ENCODE peak calls at places on chromosomes 5 and 9, in eight cellular contexts. X is A549, R is transverse colon, A is tibial nerve, G is SK-N-SH, B is sigmoid colon, Y is ovary, H is suprapubic skin. V is an unnamed sample.

GRCh38 chr5:158802941-158803341 is 296.8 kb downstream of the EBF1 start:
- DNase-seq in B (no peak), G (no peak), H (no peak), X (no peak), Y (no peak), R (no peak), A (no peak), V (no peak)

GRCh38 chr9:372143-372542 is 157.5 kb downstream of the DOCK8 start:
- DNase-seq in G (no peak), R (no peak), Y (no peak), H (no peak), A (no peak), X (no peak), B (no peak), V (no peak)

GRCh38 chr9:96331236-96331947 is 29.4 kb upstream of the HSD17B3 start:
- DNase-seq in X (no peak), G (no peak), A (no peak), H (no peak), R (no peak), B (no peak), Y (no peak), V (no peak)

GRCh38 chr9:88691096-88691495 is 156.1 kb downstream of the NXNL2 start:
- DNase-seq in X (no peak), H (no peak), Y (no peak), R (no peak), A (no peak), B (no peak), G (no peak), V (no peak)

GRCh38 chr5:159337291-159337974 is 7.1 kb upstream of the IL12B start:
- DNase-seq in H (no peak), G (no peak), B (no peak), X (peak), Y (no peak), R (no peak), A (no peak), V (peak)

GRCh38 chr9:27353405-27354229 is 56.7 kb upstream of the EQTN start:
- DNase-seq in B (no peak), H (no peak), R (no peak), Y (no peak), X (no peak), A (no peak), G (peak), V (no peak)

GRCh38 chr5:179221877-179222220 is 123.4 kb downstream of the ADAMTS2 start:
- DNase-seq in A (no peak), R (no peak), G (no peak), X (no peak), B (no peak), H (no peak), Y (no peak), V (no peak)

GRCh38 chr9:134366223-134367031 is 40.2 kb downstream of the RXRA start:
- DNase-seq in X (peak), B (peak), Y (peak), G (peak), A (peak), R (peak), H (peak), V (peak)

GRCh38 chr5:180315762-180316212 is 23.9 kb upstream of the MAPK9 start:
- DNase-seq in Y (no peak), H (no peak), B (no peak), R (peak), G (peak), A (peak), X (peak), V (no peak)

GRCh38 chr5:107743357-107744000 is 72.7 kb upstream of the EFNA5 start:
- DNase-seq in G (no peak), X (peak), Y (no peak), A (no peak), B (no peak), H (no peak), R (no peak), V (no peak)
- TF ChIP-seq EP300 in G (no peak), X (no peak), Y (no peak), A (no peak), B (no peak), H (no peak), R (no peak), V (no peak)

GRCh38 chr5:14326035-14326909 is 183.1 kb downstream of the TRIO start:
- DNase-seq in Y (no peak), R (no peak), H (no peak), A (no peak), X (peak), G (peak), B (no peak), V (no peak)
- TF ChIP-seq CTCF in Y (no peak), R (no peak), H (no peak), A (no peak), X (no peak), G (peak), B (no peak), V (peak)

GRCh38 chr9:77843088-77843985 is 188.3 kb downstream of the GNAQ start:
- DNase-seq in R (no peak), Y (no peak), X (no peak), B (no peak), A (no peak), G (no peak), H (no peak), V (no peak)

GRCh38 chr9:77841739-77842386 is 189.7 kb downstream of the GNAQ start:
- DNase-seq in B (no peak), G (no peak), A (no peak), Y (no peak), H (no peak), R (no peak), X (peak), V (no peak)

GRCh38 chr9:77834898-77835505 is 186.9 kb upstream of the GNA14 start:
- DNase-seq in X (no peak), G (no peak), R (no peak), H (no peak), Y (no peak), B (no peak), A (no peak), V (no peak)

GRCh38 chr9:77839459-77840140 is 191.5 kb upstream of the GNA14 start:
- DNase-seq in A (no peak), Y (no peak), G (no peak), X (peak), R (no peak), B (no peak), H (no peak), V (no peak)

GRCh38 chr9:77838986-77839385 is 190.9 kb upstream of the GNA14 start:
- DNase-seq in B (no peak), X (no peak), R (no peak), A (no peak), H (no peak), G (no peak), Y (no peak), V (no peak)
- H3K27ac ChIP-seq in B (peak), X (peak), R (peak), A (no peak), H (no peak), G (peak), Y (no peak), V (no peak)

DNA sequence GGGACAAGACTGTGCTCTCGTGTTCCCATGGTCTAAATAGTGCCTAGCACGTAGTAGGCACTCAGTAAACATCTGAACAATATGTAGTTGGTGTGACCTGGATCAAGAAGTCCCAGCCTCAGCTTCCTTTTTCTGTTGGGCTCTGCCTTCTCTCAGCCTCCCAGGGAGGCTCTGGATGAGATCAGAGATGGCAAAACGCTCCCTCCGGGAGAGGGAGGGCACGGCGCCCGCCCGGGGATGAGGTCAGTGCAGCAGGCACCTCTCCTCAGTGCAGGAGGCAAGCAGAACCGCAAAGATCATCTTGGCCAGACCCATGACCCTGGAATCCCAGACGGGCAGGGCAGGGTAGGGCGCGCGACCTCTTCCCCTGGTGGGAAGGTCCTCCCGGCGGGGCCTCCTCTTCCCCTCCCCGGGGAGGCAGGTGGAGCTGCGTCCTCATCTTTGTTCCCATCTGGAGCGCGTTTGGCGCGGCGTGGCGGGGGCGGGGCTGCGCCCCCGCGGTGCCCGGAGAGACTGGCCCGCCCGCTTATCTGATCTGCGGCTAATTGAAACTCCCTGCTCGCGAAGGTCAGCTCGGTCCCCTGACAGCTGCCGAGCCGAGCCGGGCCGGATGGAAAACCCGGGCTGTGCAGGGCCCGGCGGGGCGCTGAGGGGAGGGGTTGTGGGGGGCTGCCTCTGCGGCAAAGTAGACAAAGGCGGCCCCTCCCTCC is 60.9 kb downstream of the CXXC5 start:
- DNase-seq in B (peak), X (peak), H (no peak), A (no peak), R (peak), G (peak), Y (no peak), V (no peak)
- TF ChIP-seq EP300 in B (no peak), X (no peak), H (no peak), A (peak), R (no peak), G (peak), Y (no peak), V (no peak)

GRCh38 chr9:91884153-91884552 is 65.9 kb downstream of the ROR2 start:
- DNase-seq in B (no peak), X (no peak), A (no peak), H (no peak), Y (no peak), R (no peak), G (no peak), V (no peak)

GRCh38 chr9:91880378-91880972 is 69.6 kb downstream of the ROR2 start:
- DNase-seq in B (no peak), Y (peak), G (no peak), A (no peak), R (no peak), H (no peak), X (no peak), V (no peak)

GRCh38 chr9:91883503-91883902 is 66.5 kb downstream of the ROR2 start:
- DNase-seq in X (no peak), Y (no peak), H (no peak), G (no peak), B (no peak), A (no peak), R (no peak), V (no peak)

GRCh38 chr9:91884746-91885687 is 65.0 kb downstream of the ROR2 start:
- DNase-seq in R (no peak), X (no peak), H (no peak), A (no peak), Y (no peak), B (no peak), G (no peak), V (no peak)

DNA sequence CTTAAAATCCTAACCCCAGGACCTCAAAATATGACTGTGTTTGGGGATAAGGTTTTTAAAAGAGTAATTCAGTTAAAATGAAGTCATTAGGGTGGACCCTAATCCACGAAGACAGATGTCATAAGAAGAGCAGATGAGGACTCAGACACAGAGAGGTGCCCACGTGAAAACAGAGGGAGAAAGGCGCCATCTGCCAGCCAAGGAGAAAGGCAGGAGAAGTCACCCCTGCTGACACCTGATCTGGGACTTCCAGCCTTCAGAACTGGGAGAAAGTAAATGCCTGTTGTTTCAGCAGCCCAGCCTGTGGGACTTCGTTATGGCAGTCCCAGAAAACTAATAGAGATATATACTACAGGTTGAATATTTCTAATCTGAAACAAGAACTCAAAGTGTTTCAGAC is 67.4 kb downstream of the ROR2 start:
- DNase-seq in H (no peak), Y (no peak), R (no peak), B (no peak), X (no peak), A (no peak), G (no peak), V (no peak)
- TF ChIP-seq CTCF in H (no peak), Y (no peak), R (no peak), B (no peak), X (no peak), A (no peak), G (no peak), V (no peak)

GRCh38 chr5:59357421-59357977 is 536.0 kb downstream of the PDE4D start:
- DNase-seq in R (no peak), B (no peak), H (no peak), G (no peak), A (no peak), X (peak), Y (no peak), V (no peak)

GRCh38 chr5:59358005-59358404 is 535.5 kb downstream of the PDE4D start:
- DNase-seq in Y (no peak), X (no peak), H (no peak), G (no peak), R (no peak), B (no peak), A (no peak), V (no peak)

GRCh38 chr5:59358497-59358896 is 535.0 kb downstream of the PDE4D start:
- DNase-seq in Y (peak), H (no peak), G (peak), B (peak), A (no peak), R (no peak), X (peak), V (no peak)

GRCh38 chr5:59354811-59355210 is 538.7 kb downstream of the PDE4D start:
- DNase-seq in R (no peak), Y (no peak), X (no peak), H (no peak), B (no peak), A (no peak), G (no peak), V (no peak)

DNA sequence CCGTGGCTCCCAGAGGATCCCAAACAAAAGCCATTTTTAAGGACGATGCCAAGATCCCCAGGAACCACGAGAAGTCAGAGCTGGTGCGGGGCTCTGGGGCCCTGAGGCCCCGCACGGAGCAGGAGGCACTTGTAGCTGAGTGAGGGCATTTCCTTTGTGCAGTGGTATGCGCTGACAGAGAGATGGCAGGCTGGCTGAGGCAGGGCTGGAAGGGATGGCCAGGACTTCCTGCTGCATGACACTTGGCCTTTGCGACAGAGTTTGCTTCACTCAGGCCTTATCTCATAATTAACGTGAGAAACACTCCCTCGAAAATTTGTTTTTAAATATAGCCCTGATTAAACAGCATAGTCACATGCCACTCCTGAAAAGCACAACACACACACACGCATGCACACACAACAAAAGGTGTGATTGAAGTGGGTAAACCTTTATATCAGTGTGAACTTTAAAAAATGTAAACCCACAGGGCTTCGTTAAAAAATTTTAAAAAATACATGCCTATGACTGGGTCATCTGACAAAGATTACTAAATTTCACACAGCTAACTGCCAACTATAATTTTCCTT is 536.6 kb downstream of the PDE4D start:
- DNase-seq in B (peak), A (no peak), G (no peak), X (peak), Y (no peak), H (no peak), R (no peak), V (no peak)
- H3K27ac ChIP-seq in B (peak), A (no peak), G (no peak), X (peak), Y (no peak), H (no peak), R (peak), V (peak)

GRCh38 chr5:82308416-82308815 is 30.3 kb upstream of the RPS23 start:
- DNase-seq in A (no peak), B (no peak), H (no peak), Y (no peak), R (no peak), X (no peak), G (no peak), V (no peak)

GRCh38 chr5:82308997-82309670 is 31.0 kb upstream of the RPS23 start:
- DNase-seq in X (no peak), H (no peak), Y (no peak), B (no peak), A (no peak), G (no peak), R (no peak), V (no peak)

GRCh38 chr5:82306151-82306550 is 28.0 kb upstream of the RPS23 start:
- DNase-seq in B (no peak), H (no peak), R (no peak), A (no peak), Y (no peak), X (no peak), G (no peak), V (no peak)

GRCh38 chr5:82312373-82312856 is 34.3 kb upstream of the RPS23 start:
- DNase-seq in A (peak), X (peak), Y (peak), B (peak), H (peak), G (peak), R (peak), V (no peak)

DNA sequence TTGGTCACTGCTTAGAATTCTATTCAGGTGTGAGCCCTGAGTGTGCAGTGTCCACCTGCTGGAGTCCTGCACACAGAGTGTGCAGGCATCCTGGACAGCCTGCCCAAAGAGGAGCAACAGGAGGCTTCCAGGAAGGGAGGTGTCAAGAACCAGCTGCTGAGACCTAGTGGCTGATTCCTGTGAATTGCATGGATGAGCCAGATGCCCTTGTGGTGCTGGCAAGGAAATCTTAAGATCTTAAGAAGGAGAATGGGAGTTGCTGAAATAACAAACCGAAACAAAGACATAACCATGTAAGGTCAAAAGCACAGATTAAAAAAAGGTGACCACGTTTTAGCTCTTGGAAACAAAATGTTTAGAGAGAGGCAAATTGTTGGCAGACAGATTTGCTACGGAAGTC is 29.3 kb upstream of the RPS23 start:
- DNase-seq in A (no peak), R (no peak), B (no peak), Y (no peak), X (no peak), G (no peak), H (no peak), V (no peak)
- TF ChIP-seq EP300 in A (no peak), R (no peak), B (no peak), Y (no peak), X (no peak), G (no peak), H (no peak), V (no peak)

GRCh38 chr5:169116961-169117461 is 183.9 kb downstream of the SLIT3 start:
- DNase-seq in B (no peak), H (no peak), G (no peak), R (no peak), A (no peak), X (peak), Y (no peak), V (no peak)
- TF ChIP-seq CTCF in B (no peak), H (no peak), G (no peak), R (no peak), A (no peak), X (no peak), Y (no peak), V (no peak)